ENCODE peak calls at places on chromosomes 7 and 10, in eight cellular contexts. B is body of pancreas, U is endodermal cell, W is coronary artery, C is HFF-Myc, H is A549, M is cardiac muscle cell, Z is Peyer's patch. V is an unnamed sample.
A peak's percentile ranks its signal among the peaks of the same experiment; 100 is the strongest.

GRCh38 chr7:149217570-149217969 is 21.9 kb upstream of the ZNF212 start:
- DNase-seq in M (no peak), W (no peak), U (no peak), H (no peak), C (no peak), B (no peak), Z (no peak), V (no peak)

GRCh38 chr7:18607025-18607424 is 111.5 kb downstream of the HDAC9 start:
- DNase-seq in Z (no peak), M (no peak), H (no peak), C (no peak), W (no peak), B (no peak), U (no peak), V (no peak)

GRCh38 chr7:155729847-155730246 is 82.4 kb downstream of the SHH start:
- DNase-seq in B (peak; percentile 77), W (no peak), U (no peak), H (no peak), C (peak; percentile 3), M (peak; percentile 14), Z (peak; percentile 91), V (no peak)

GRCh38 chr10:30822693-30823465 is 193.3 kb upstream of the LYZL2 start:
- DNase-seq in U (no peak), M (no peak), Z (no peak), B (no peak), C (no peak), W (no peak), H (no peak), V (no peak)

GRCh38 chr7:15801565-15801964 is 115.1 kb upstream of the MEOX2 start:
- DNase-seq in U (no peak), B (peak; percentile 27), C (no peak), H (no peak), M (peak; percentile 84), W (no peak), Z (no peak), V (no peak)

GRCh38 chr7:28041508-28042314 is 138.9 kb downstream of the JAZF1 start:
- DNase-seq in U (no peak), W (no peak), H (peak; percentile 87), B (no peak), C (no peak), Z (no peak), M (peak; percentile 54), V (no peak)

GRCh38 chr7:132380065-132380464 is 196.2 kb downstream of the PLXNA4 start:
- DNase-seq in H (no peak), U (peak; percentile 80), W (no peak), B (peak; percentile 36), M (peak; percentile 98), C (no peak), Z (peak; percentile 52), V (no peak)

GRCh38 chr10:96450514-96451207 is 63.1 kb downstream of the TLL2 start:
- DNase-seq in Z (no peak), H (no peak), C (no peak), U (peak; percentile 81), M (no peak), B (no peak), W (no peak), V (no peak)

DNA sequence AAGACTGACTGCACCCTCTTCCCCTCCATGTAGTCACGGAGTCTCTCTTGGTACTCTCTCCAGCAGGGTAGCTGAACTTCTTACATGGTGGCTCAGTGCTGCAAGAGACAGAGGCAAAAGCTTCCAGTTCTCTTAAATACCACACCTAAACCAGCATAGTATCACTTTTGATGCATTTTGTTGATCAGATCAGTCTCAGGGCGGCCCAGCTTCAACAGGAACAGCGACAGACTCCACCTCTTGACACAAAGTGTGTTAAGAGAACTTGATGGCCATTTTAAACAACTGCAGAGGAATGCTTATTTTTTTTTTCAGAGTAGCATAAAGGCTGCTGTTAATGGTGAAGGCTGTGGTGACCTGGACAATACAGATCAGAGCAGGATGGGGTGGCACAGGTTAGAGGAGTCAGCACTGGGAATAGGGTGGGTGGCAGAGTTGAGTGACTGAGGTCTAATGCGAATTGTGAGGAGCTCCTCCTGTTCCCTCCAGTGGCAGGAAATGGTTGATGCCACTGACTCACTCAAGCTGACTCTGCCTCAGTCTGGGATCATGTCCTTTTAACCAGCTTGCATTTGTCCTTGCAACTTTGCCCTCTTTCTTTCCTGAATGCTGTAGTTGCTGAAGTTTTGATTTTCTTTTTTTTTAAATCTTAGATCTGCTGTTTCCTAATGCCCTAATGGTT is 17.3 kb downstream of the MGAM start:
- DNase-seq in C (no peak), U (peak; percentile 72), W (no peak), H (peak; percentile 12), Z (peak; percentile 73), B (no peak), M (no peak), V (peak; percentile 1)
- TF ChIP-seq CTCF in C (no peak), U (peak; percentile 57), W (no peak), H (no peak), Z (peak; percentile 61), B (no peak), M (no peak), V (no peak)

DNA sequence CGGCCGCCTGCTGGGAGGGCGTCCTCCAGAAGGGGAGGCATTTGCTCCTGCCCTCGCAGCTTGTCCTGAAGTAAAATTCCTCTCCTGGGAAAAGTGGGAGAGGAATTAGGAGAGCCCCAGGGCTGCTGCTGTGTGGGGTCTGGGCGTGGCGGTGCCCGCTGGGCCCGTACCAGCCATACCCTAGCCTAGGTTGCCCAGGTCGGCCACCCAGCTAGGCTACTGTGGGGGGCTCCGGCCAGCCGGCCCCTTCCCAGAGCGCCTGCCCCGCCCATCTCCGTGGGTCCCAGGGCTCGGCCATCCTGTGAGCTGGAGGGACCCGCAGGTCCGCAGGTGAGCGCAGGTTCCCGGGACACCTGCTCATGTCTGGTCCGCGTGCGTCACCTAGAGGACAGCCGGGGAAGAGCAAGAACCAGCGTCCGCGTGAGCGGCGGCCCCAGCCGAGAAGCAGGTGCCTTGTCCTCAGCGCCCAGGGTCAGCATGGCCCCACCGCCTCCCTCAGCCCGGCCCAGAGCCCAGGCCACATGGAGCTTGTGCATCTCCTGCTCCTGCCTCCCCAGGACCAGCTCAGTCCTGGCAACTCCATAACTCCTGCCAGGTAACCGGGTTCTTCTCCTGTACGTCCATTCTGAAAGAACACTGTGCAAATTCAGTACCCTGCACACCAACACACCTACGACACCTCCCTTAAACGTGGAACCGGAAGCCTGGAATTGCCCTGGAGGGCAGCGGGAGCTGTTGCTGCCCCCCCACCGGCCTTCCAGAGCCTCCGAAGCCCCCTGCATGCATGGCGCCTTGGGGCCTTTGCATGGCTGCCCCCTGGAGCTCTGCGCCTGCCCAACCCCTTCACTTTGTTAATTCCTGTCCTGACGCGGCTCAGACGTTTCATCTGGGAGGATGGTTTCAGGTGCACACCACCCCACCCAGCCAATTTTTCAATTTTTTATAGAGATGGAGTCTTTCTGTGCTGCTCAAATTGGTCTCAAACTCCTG is 22.8 kb upstream of the FOXL3 start:
- DNase-seq in U (peak; percentile 80), B (peak; percentile 74), W (no peak), C (no peak), Z (peak; percentile 60), H (no peak), M (no peak), V (peak; percentile 13)
- TF ChIP-seq CTCF in U (peak; percentile 50), B (peak; percentile 45), W (no peak), C (no peak), Z (no peak), H (no peak), M (peak; percentile 10), V (no peak)

DNA sequence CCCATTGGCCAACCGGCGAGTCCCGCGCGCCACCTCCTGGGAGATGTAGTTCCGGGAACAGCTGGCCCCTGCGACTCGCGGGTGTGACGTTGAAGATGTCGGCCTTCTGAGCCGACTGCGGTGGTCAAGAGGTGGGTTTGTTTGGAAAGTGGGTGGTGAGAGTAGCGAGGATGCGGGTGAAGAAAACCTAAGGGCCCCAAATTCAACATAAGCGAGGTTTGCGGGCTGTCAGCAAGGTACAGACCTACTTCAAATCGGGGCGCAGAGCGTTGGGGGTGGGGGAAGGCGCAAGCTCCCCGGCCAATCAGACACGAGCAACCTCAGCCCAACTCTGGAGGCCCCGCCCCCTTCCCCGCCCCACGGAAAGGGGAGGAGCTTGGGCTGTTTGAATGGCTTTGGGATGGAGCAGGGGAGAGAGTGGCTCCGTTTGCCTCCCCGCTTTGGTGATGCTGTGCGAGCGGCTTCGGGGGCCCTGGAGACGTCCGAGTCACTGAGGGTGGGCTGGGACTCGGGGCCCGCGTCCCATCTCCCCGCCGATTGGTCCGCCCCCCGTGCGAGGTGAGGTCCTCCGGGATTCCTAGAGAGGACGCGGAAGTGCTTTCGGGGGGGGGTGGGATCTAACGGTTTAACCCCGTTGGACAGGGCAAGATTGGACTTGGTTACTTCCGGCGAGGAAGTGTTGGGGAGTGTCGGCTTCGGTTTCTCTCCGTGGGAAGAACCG is at the start of gene ZKSCAN5:
- DNase-seq in B (peak; percentile 99), M (peak; percentile 99), Z (peak; percentile 99), C (peak; percentile 80), U (peak; percentile 99), H (peak; percentile 98), W (peak; percentile 98), V (peak; percentile 98)
- TF ChIP-seq CTCF in B (no peak), M (no peak), Z (no peak), C (no peak), U (no peak), H (no peak), W (no peak), V (no peak)

GRCh38 chr10:84235096-84235495 is 6.2 kb downstream of the LRIT1 start:
- DNase-seq in H (no peak), W (peak; percentile 3), B (no peak), Z (no peak), U (no peak), C (no peak), M (no peak), V (no peak)

GRCh38 chr10:84238909-84239308 is 2.4 kb downstream of the LRIT1 start:
- DNase-seq in W (no peak), C (no peak), Z (no peak), M (no peak), U (no peak), H (no peak), B (no peak), V (no peak)

GRCh38 chr10:84236807-84237198 is 4.5 kb downstream of the LRIT1 start:
- DNase-seq in H (no peak), Z (no peak), M (no peak), B (no peak), U (no peak), C (no peak), W (peak; percentile 17), V (no peak)

GRCh38 chr10:84234508-84234907 is 6.8 kb downstream of the LRIT1 start:
- DNase-seq in B (no peak), Z (no peak), H (no peak), U (no peak), C (no peak), M (no peak), W (peak; percentile 9), V (no peak)

DNA sequence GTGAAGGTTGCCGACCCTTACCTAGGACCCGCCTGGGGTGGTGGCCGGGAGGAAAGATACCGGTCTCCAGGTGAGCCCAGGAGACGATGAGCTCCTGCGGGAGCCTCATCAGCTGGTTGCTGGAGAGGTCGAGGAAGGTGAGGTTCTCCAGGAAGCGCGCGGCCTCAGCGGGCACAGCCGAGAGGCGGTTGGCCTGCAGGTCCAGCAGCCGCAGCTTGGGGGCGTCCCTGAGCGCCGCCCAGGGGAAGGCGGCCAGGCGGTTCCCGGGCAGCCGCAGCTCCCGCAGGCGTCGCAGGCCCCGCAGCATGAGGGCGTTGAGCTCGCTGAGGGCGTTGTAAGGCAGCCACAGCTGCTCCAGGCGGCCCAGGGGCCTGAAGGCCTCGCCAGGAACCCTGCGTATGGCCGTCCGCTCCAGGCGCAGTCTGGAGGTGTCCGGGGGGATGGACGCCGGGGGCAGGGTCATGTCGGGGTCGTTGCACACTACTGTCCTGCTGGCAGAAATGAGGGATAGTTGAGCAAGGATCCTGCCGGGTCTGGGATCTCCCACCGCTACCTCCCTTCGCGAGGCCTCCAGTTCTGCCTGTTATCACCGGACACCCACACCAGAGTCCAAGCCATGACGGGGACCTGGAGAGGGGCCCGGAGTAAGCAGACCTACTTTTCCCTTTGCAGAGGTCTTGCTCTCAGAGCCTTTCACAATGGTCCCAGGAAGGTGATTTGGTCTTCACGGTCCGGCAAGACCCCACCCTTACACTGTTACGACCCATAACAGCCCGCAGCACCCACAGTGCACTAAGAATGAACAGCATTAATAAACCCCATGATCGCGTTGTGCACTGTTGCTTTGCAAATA is 3.9 kb downstream of the LRIT1 start:
- DNase-seq in U (peak; percentile 94), M (no peak), C (no peak), Z (no peak), H (no peak), W (peak; percentile 46), B (no peak), V (no peak)
- TF ChIP-seq CTCF in U (peak; percentile 93), M (peak; percentile 17), C (peak; percentile 38), Z (no peak), H (no peak), W (no peak), B (no peak), V (peak; percentile 53)